ENCODE peak calls at places on chromosomes 3 and 15, in seven cellular contexts. H is NCI-H345; Q is stimulated activated CD4-positive, alpha-beta T cell treated with anti-CD3 and anti-CD28 coated beads, TNF-alpha, amount 100 ng/mL, for 1 hour; M is GDM1; O is B cell; G is suprapubic skin; E is NCI-H1417. S is an unnamed sample.

GRCh38 chr3:100928638-100929428 is 64.4 kb downstream of the ABI3BP start:
- DNase-seq in H (no peak), Q (no peak), M (no peak), O (no peak), G (no peak), E (no peak), S (no peak)

GRCh38 chr15:59247364-59247763 is 40.7 kb downstream of the LDHAL6B start:
- DNase-seq in H (peak), Q (no peak), M (peak), O (peak), G (no peak), E (peak), S (peak)

GRCh38 chr15:43518073-43518761 is 809 bp downstream of the MAP1A start:
- DNase-seq in H (peak), Q (no peak), M (peak), O (peak), G (no peak), E (peak), S (no peak)

GRCh38 chr3:25474000-25474399 is 45.9 kb downstream of the RARB start:
- DNase-seq in H (no peak), Q (no peak), M (no peak), O (no peak), G (no peak), E (no peak), S (no peak)

GRCh38 chr3:184565421-184566211 is 4.0 kb downstream of the EPHB3 start:
- DNase-seq in H (peak), Q (no peak), M (no peak), O (no peak), G (no peak), E (peak), S (peak)

GRCh38 chr3:61522064-61522463 is 39.3 kb upstream of the PTPRG start:
- DNase-seq in H (no peak), Q (no peak), M (no peak), O (no peak), G (no peak), E (no peak), S (no peak)

GRCh38 chr3:195595778-195596531 is 12.2 kb upstream of the APOD start:
- DNase-seq in H (no peak), Q (no peak), M (no peak), O (no peak), G (no peak), E (no peak), S (no peak)

GRCh38 chr3:18657858-18658820 is 233.0 kb upstream of the SATB1 start:
- DNase-seq in H (no peak), Q (no peak), M (no peak), O (no peak), G (no peak), E (no peak), S (no peak)

GRCh38 chr3:99256788-99257187 is 355.3 kb upstream of the DCBLD2 start:
- DNase-seq in H (no peak), Q (no peak), M (no peak), O (no peak), G (no peak), E (no peak), S (no peak)

GRCh38 chr3:184822081-184822480 is 10.1 kb downstream of the VPS8 start:
- DNase-seq in H (no peak), Q (no peak), M (no peak), O (no peak), G (no peak), E (no peak), S (no peak)

GRCh38 chr3:38555149-38555840 is 59.2 kb downstream of the EXOG start:
- DNase-seq in H (no peak), Q (no peak), M (no peak), O (no peak), G (no peak), E (no peak), S (no peak)

GRCh38 chr15:29451201-29451781 is 181.7 kb upstream of the NSMCE3 start:
- DNase-seq in H (peak), Q (no peak), M (no peak), O (no peak), G (no peak), E (peak), S (no peak)

GRCh38 chr3:16849240-16849639 is 35.5 kb upstream of the PLCL2 start:
- DNase-seq in H (peak), Q (peak), M (no peak), O (peak), G (no peak), E (peak), S (no peak)

GRCh38 chr15:94327356-94327936 is 96.1 kb downstream of the MCTP2 start:
- DNase-seq in H (peak), Q (no peak), M (peak), O (peak), G (no peak), E (peak), S (no peak)

GRCh38 chr15:39808909-39809308 is 26.3 kb upstream of the FSIP1 start:
- DNase-seq in H (no peak), Q (no peak), M (no peak), O (no peak), G (no peak), E (no peak), S (no peak)

GRCh38 chr3:155292133-155292532 is 1.4 kb downstream of the STRIT1 start:
- DNase-seq in H (no peak), Q (no peak), M (no peak), O (no peak), G (no peak), E (no peak), S (no peak)

GRCh38 chr15:94080416-94080815 is 150.9 kb upstream of the MCTP2 start:
- DNase-seq in H (no peak), Q (no peak), M (no peak), O (no peak), G (peak), E (peak), S (no peak)

GRCh38 chr15:51736646-51737537 is 563 bp downstream of the LYSMD2 start:
- DNase-seq in H (peak), Q (peak), M (no peak), O (peak), G (peak), E (peak), S (no peak)

GRCh38 chr3:190074817-190075216 is 45.9 kb downstream of the P3H2 start:
- DNase-seq in H (no peak), Q (no peak), M (no peak), O (no peak), G (no peak), E (no peak), S (no peak)

GRCh38 chr15:39235084-39235795 is 345.6 kb upstream of the THBS1 start:
- DNase-seq in H (no peak), Q (no peak), M (no peak), O (no peak), G (no peak), E (no peak), S (no peak)

GRCh38 chr15:57505949-57506391 is 85.7 kb upstream of the MYZAP start:
- DNase-seq in H (peak), Q (no peak), M (no peak), O (no peak), G (peak), E (peak), S (peak)

GRCh38 chr3:69079269-69080159 is 651 bp downstream of the UBA3 start:
- DNase-seq in H (no peak), Q (no peak), M (no peak), O (peak), G (no peak), E (peak), S (no peak)

GRCh38 chr3:159077860-159078259 is 276.0 kb downstream of the MFSD1 start:
- DNase-seq in H (no peak), Q (no peak), M (no peak), O (no peak), G (no peak), E (no peak), S (no peak)

GRCh38 chr15:28962851-28963710 is 77.3 kb downstream of the APBA2 start:
- DNase-seq in H (no peak), Q (no peak), M (no peak), O (no peak), G (no peak), E (no peak), S (no peak)

GRCh38 chr15:98142584-98142983 is 182.1 kb downstream of the ARRDC4 start:
- DNase-seq in H (no peak), Q (no peak), M (no peak), O (no peak), G (no peak), E (peak), S (no peak)

GRCh38 chr3:135981701-135982403 is 16.3 kb downstream of the PPP2R3A start:
- DNase-seq in H (no peak), Q (no peak), M (no peak), O (no peak), G (no peak), E (no peak), S (no peak)

GRCh38 chr3:189701934-189702693 is 70.9 kb downstream of the TP63 start:
- DNase-seq in H (no peak), Q (no peak), M (no peak), O (no peak), G (no peak), E (no peak), S (no peak)

GRCh38 chr15:74387988-74388955 is 20.8 kb upstream of the CYP11A1 start:
- DNase-seq in H (no peak), Q (no peak), M (no peak), O (no peak), G (no peak), E (no peak), S (no peak)

GRCh38 chr15:57526076-57526475 is 65.6 kb upstream of the MYZAP start:
- DNase-seq in H (no peak), Q (no peak), M (no peak), O (no peak), G (no peak), E (no peak), S (no peak)

GRCh38 chr3:129310111-129310601 is 31.5 kb downstream of the HMCES start:
- DNase-seq in H (no peak), Q (no peak), M (no peak), O (no peak), G (no peak), E (peak), S (no peak)

GRCh38 chr3:190444576-190445145 is 5.0 kb downstream of the TMEM207 start:
- DNase-seq in H (no peak), Q (no peak), M (no peak), O (no peak), G (no peak), E (no peak), S (no peak)

GRCh38 chr3:119240101-119240581 is 537 bp downstream of the B4GALT4 start:
- DNase-seq in H (peak), Q (peak), M (no peak), O (no peak), G (no peak), E (peak), S (no peak)

GRCh38 chr15:39154136-39154770 is 426.6 kb upstream of the THBS1 start:
- DNase-seq in H (no peak), Q (no peak), M (no peak), O (no peak), G (no peak), E (no peak), S (no peak)

GRCh38 chr3:73674280-73674679 is 49.5 kb upstream of the PDZRN3 start:
- DNase-seq in H (peak), Q (no peak), M (no peak), O (no peak), G (no peak), E (peak), S (no peak)

GRCh38 chr15:39854161-39854560 is 65.9 kb downstream of the GPR176 start:
- DNase-seq in H (no peak), Q (no peak), M (no peak), O (no peak), G (no peak), E (no peak), S (no peak)

GRCh38 chr3:100710355-100711198 is 1.3 kb downstream of the TFG start:
- DNase-seq in H (no peak), Q (peak), M (peak), O (peak), G (no peak), E (peak), S (no peak)

GRCh38 chr15:64013179-64014043 is 32.9 kb downstream of the DAPK2 start:
- DNase-seq in H (no peak), Q (no peak), M (no peak), O (no peak), G (no peak), E (peak), S (no peak)

S was measured in LNCaP clone FGC.